ENCODE peak calls at places on chromosomes 2 and 18, in six cellular contexts. J is neuronal stem cell, M is IMR-90, U is mesenchymal stem cell, V is H9, G is H1. T is an unnamed sample.

GRCh38 chr2:151162185-151162584 is 99.5 kb downstream of the RBM43 start:
- DNase-seq in J (no peak), M (peak; percentile 70), U (peak; percentile 44), V (no peak), G (no peak), T (no peak)

GRCh38 chr2:241148239-241148638 is 1.0 kb downstream of the PASK start:
- DNase-seq in J (no peak), M (no peak), U (no peak), V (no peak), G (no peak), T (no peak)

GRCh38 chr2:33158482-33159003 is 211.8 kb downstream of the LTBP1 start:
- DNase-seq in J (no peak), M (peak; percentile 95), U (peak; percentile 82), V (no peak), G (no peak), T (no peak)

GRCh38 chr2:105540642-105541041 is 141.8 kb upstream of the FHL2 start:
- DNase-seq in J (no peak), M (no peak), U (no peak), V (no peak), G (no peak), T (no peak)

GRCh38 chr18:45686892-45687611 is 36.9 kb upstream of the SLC14A1 start:
- DNase-seq in J (no peak), M (no peak), U (no peak), V (no peak), G (no peak), T (no peak)

GRCh38 chr18:29439398-29439797 is 1262.5 kb upstream of the CDH2 start:
- DNase-seq in J (no peak), M (no peak), U (no peak), V (no peak), G (no peak), T (no peak)

GRCh38 chr2:121648206-121648605 is 1.1 kb downstream of the CLASP1 start:
- DNase-seq in J (no peak), M (peak; percentile 43), U (no peak), V (no peak), G (no peak), T (no peak)

GRCh38 chr2:228048838-228049490 is 132.5 kb downstream of the SPHKAP start:
- DNase-seq in J (peak; percentile 31), M (peak; percentile 11), U (peak; percentile 3), V (peak; percentile 49), G (peak; percentile 31), T (peak; percentile 73)

GRCh38 chr2:201923436-201923975 is 110.1 kb upstream of the FZD7 start:
- DNase-seq in J (no peak), M (no peak), U (no peak), V (no peak), G (no peak), T (no peak)

GRCh38 chr2:42602218-42602936 is 33.9 kb downstream of the MTA3 start:
- DNase-seq in J (no peak), M (no peak), U (no peak), V (no peak), G (no peak), T (no peak)

GRCh38 chr2:69911985-69912563 is 2.8 kb upstream of the MXD1 start:
- DNase-seq in J (peak; percentile 41), M (peak; percentile 58), U (peak; percentile 76), V (no peak), G (no peak), T (no peak)

GRCh38 chr2:47654790-47655562 is 128.0 kb upstream of the MSH6 start:
- DNase-seq in J (no peak), M (no peak), U (no peak), V (peak; percentile 59), G (no peak), T (peak; percentile 87)

GRCh38 chr2:212157011-212157410 is 381.6 kb downstream of the ERBB4 start:
- DNase-seq in J (no peak), M (peak; percentile 74), U (peak; percentile 82), V (no peak), G (no peak), T (no peak)

DNA sequence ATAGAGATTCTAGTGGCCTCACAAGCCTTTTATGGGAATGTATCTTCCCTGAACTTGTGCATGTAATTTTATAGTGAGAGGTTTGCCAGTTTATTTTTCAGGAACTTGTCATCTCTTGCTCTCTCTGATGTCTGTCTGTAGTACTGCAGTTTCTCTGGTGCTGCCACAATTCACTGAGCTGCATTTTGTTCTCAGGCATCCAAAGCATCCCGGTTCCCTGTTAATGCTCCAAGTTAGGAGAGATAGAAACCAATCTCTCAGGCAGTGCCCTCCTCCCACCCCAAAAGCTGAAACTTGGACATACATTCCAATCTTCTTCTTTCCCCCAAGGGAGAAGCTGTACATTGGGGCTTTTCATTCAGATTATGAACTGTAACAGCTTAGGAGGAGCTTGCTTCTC is 30.1 kb upstream of the GRB14 start:
- DNase-seq in J (no peak), M (no peak), U (no peak), V (peak; percentile 33), G (peak; percentile 2), T (no peak)
- H3K14ac ChIP-seq in J (no peak overlapping the region), M (no peak overlapping the region), U (no peak overlapping the region), V (no peak overlapping the region), G (no peak overlapping the region), T (no peak overlapping the region)

GRCh38 chr2:207048421-207048820 is 109.1 kb downstream of the CPO start:
- DNase-seq in J (no peak), M (peak; percentile 12), U (peak; percentile 44), V (no peak), G (no peak), T (no peak)

GRCh38 chr2:207055254-207055653 is 110.5 kb downstream of the KLF7 start:
- DNase-seq in J (no peak), M (no peak), U (no peak), V (no peak), G (no peak), T (no peak)

GRCh38 chr2:207049122-207049521 is 109.8 kb downstream of the CPO start:
- DNase-seq in J (no peak), M (no peak), U (no peak), V (no peak), G (no peak), T (no peak)

GRCh38 chr2:207054521-207054920 is 111.2 kb downstream of the KLF7 start:
- DNase-seq in J (no peak), M (peak; percentile 39), U (no peak), V (no peak), G (no peak), T (no peak)

DNA sequence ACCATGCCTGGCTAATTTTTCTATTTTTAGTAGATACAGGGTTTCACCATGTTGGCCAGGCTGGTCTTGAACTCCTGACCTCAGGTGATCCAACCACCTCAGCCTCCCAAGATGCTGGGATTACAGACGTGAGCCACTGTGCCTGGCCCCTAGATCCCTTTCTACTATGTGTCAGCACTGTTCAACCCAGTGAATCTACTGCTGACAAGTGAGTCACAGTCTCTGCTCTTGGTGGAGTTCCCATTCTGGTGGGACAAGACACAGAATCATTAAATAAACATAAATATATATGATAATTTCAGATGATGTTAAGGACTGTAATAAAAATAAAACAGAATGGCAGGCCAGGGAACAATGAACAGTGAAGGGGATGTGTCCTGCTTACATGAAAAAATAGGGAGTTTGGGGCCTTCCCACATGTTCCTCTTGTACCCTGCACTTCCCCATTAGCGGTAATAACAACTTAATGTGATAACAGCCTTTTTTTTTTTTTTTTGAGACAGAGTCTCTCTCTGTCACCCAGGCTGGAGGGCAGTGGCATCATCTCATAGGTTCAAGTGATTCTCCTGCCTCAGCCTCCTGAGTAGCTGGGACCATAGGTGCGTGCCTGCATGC is 112.1 kb downstream of the CPO start:
- DNase-seq in J (no peak), M (peak; percentile 65), U (no peak), V (no peak), G (no peak), T (peak; percentile 2)
- H3K14ac ChIP-seq in J (no peak overlapping the region), M (no peak overlapping the region), U (no peak overlapping the region), V (no peak overlapping the region), G (no peak overlapping the region), T (no peak overlapping the region)

GRCh38 chr2:185625604-185626003 is 113.0 kb upstream of the FSIP2 start:
- DNase-seq in J (no peak), M (no peak), U (no peak), V (no peak), G (no peak), T (no peak)

GRCh38 chr2:185633621-185634020 is 105.0 kb upstream of the FSIP2 start:
- DNase-seq in J (no peak), M (no peak), U (no peak), V (no peak), G (no peak), T (no peak)

GRCh38 chr2:185628985-185629384 is 109.6 kb upstream of the FSIP2 start:
- DNase-seq in J (peak; percentile 4), M (no peak), U (no peak), V (peak; percentile 85), G (peak; percentile 54), T (peak; percentile 31)
- H3K14ac ChIP-seq in J (no peak overlapping the region), M (no peak overlapping the region), U (no peak overlapping the region), V (no peak overlapping the region), G (no peak overlapping the region), T (no peak overlapping the region)

DNA sequence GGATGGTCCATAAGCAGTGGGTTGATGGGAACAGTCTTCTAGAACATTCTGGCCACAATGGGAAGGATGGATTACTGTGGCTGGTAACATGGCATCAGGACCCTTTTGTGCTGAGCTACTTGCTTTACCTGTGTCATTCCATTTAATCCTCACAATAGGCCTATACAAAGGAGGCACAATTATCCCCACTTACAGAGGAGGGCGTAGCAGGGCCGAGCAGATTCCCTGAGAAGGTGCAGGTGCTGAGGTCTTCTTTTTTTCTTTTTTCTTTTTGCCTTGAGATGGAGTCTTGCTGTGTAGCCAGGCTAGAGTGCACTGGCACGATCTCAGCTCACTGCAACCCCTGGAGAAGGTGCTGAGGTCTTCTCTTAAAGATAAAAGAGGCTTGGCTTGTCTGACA is 6.7 kb upstream of the LRRC30 start:
- DNase-seq in J (no peak), M (no peak), U (no peak), V (no peak), G (no peak), T (no peak)
- H3K14ac ChIP-seq in J (no peak overlapping the region), M (no peak overlapping the region), U (no peak overlapping the region), V (no peak overlapping the region), G (no peak overlapping the region), T (no peak overlapping the region)

DNA sequence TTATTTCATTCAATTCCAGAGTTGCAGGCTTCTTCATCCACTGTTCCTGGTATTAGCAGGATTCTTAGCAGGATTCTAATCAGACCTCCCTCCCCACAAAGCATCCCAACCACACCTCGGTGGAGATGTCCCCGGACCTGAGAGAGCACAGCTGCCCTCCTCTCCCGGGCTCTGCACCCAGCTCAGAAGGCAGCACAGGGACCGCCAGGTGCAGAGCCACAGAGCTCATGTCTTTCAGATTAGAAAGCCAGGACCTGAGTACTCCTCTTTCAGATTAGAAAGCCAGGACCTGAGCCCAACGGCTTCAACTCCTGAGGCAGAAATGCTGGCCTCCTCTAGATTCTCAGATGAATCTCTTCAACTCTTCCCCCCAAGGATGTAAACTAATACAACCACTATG is 152.3 kb downstream of the MYO5B start:
- DNase-seq in J (no peak), M (no peak), U (no peak), V (peak; percentile 34), G (no peak), T (no peak)
- H3K14ac ChIP-seq in J (no peak overlapping the region), M (no peak overlapping the region), U (no peak overlapping the region), V (no peak overlapping the region), G (no peak overlapping the region), T (no peak overlapping the region)

T was measured in trophoblast cell.